ENCODE peak calls at places on chromosome 17, in six cellular contexts. K is activated T-cell treated with anti-CD3 and anti-CD28 coated beads, Interleukin-2, amount 50 U/mL, for 24 hours; M is A549; S is NCI-H1436 treated with DMSO at 0.1 percent for 48 hours; U is Peyer's patch; L is A673. T is an unnamed sample.

GRCh38 chr17:75853410-75853809 is 1.7 kb downstream of the WBP2 start:
- DNase-seq in U (no peak), M (no peak), K (no peak), L (no peak), S (no peak), T (no peak)

GRCh38 chr17:44928136-44928535 is 12.8 kb upstream of the GFAP start:
- DNase-seq in K (no peak), S (no peak), M (no peak), U (no peak), L (no peak), T (no peak)

GRCh38 chr17:17546399-17547185 is 44.9 kb downstream of the PEMT start:
- DNase-seq in K (no peak), S (no peak), L (no peak), M (no peak), U (no peak), T (no peak)

GRCh38 chr17:352421-353212 is at the start of gene RPH3AL:
- DNase-seq in L (no peak), M (peak), K (no peak), S (peak), U (peak), T (no peak)

GRCh38 chr17:81272616-81273015 is 22.5 kb downstream of the SLC38A10 start:
- DNase-seq in K (no peak), S (no peak), L (no peak), U (no peak), M (no peak), T (no peak)

GRCh38 chr17:69314246-69315030 is 12.5 kb downstream of the ABCA5 start:
- DNase-seq in S (no peak), M (no peak), U (no peak), L (no peak), K (no peak), T (no peak)

GRCh38 chr17:16406742-16407674 is 8.4 kb upstream of the TRPV2 start:
- DNase-seq in M (peak), K (no peak), S (peak), U (no peak), L (peak), T (no peak)

GRCh38 chr17:50153650-50154575 is 3.4 kb upstream of the PPP1R9B start:
- DNase-seq in L (no peak), S (no peak), K (no peak), M (no peak), U (no peak), T (no peak)

T was measured in GOT3.